ENCODE peak calls at places on chromosomes 4 and X, in seven cellular contexts. One of them, this sample, is unnamed.
A peak's percentile ranks its signal among the peaks of the same experiment; 100 is the strongest.

GRCh38 chr4:135319685-135320084 is 1118.1 kb upstream of the PABPC4L start:
- DNase-seq in Panc1: no peak
- DNase-seq in Caco-2: no peak
- DNase-seq in psoas muscle: no peak
- DNase-seq in fibroblast of lung: no peak
- DNase-seq in neural progenitor cell: peak; percentile 13
- DNase-seq in lower lobe of right lung: no peak
- DNase-seq in this sample: peak; percentile 10

GRCh38 chrX:154019061-154019621 is 561 bp downstream of the IRAK1 start:
- DNase-seq in Caco-2: no peak
- DNase-seq in fibroblast of lung: no peak
- DNase-seq in neural progenitor cell: peak; percentile 23
- DNase-seq in Panc1: no peak
- DNase-seq in lower lobe of right lung: no peak
- DNase-seq in psoas muscle: no peak
- DNase-seq in this sample: no peak

GRCh38 chr4:143357161-143357845 is 20.6 kb downstream of the GAB1 start:
- DNase-seq in fibroblast of lung: no peak
- DNase-seq in lower lobe of right lung: no peak
- DNase-seq in neural progenitor cell: no peak
- DNase-seq in Panc1: no peak
- DNase-seq in psoas muscle: no peak
- DNase-seq in Caco-2: no peak
- DNase-seq in this sample: peak; percentile 88

GRCh38 chr4:15186149-15186548 is 183.9 kb downstream of the CPEB2 start:
- DNase-seq in Caco-2: no peak
- DNase-seq in Panc1: no peak
- DNase-seq in fibroblast of lung: peak; percentile 76
- DNase-seq in psoas muscle: no peak
- DNase-seq in neural progenitor cell: no peak
- DNase-seq in lower lobe of right lung: no peak
- DNase-seq in this sample: no peak

GRCh38 chrX:86421771-86422170 is 273.5 kb downstream of the DACH2 start:
- DNase-seq in Caco-2: no peak
- DNase-seq in Panc1: no peak
- DNase-seq in fibroblast of lung: no peak
- DNase-seq in psoas muscle: no peak
- DNase-seq in lower lobe of right lung: no peak
- DNase-seq in neural progenitor cell: no peak
- DNase-seq in this sample: no peak

GRCh38 chrX:56733459-56734046 is 4.5 kb downstream of the NBDY start:
- DNase-seq in psoas muscle: no peak
- DNase-seq in Caco-2: no peak
- DNase-seq in fibroblast of lung: peak; percentile 13
- DNase-seq in neural progenitor cell: peak; percentile 73
- DNase-seq in Panc1: no peak
- DNase-seq in lower lobe of right lung: no peak
- DNase-seq in this sample: peak; percentile 55

GRCh38 chr4:113952452-113953029 is 26.9 kb downstream of the ARSJ start:
- DNase-seq in psoas muscle: no peak
- DNase-seq in Panc1: no peak
- DNase-seq in neural progenitor cell: peak; percentile 78
- DNase-seq in lower lobe of right lung: no peak
- DNase-seq in Caco-2: peak; percentile 38
- DNase-seq in fibroblast of lung: peak; percentile 54
- DNase-seq in this sample: peak; percentile 50

GRCh38 chr4:128285085-128286023 is 2.3 kb downstream of the PGRMC2 start:
- DNase-seq in neural progenitor cell: no peak
- DNase-seq in Caco-2: no peak
- DNase-seq in fibroblast of lung: peak; percentile 63
- DNase-seq in lower lobe of right lung: no peak
- DNase-seq in psoas muscle: no peak
- DNase-seq in Panc1: no peak
- DNase-seq in this sample: no peak

GRCh38 chr4:40292313-40292759 is 42.8 kb upstream of the CHRNA9 start:
- DNase-seq in psoas muscle: no peak
- DNase-seq in neural progenitor cell: no peak
- DNase-seq in Panc1: no peak
- DNase-seq in Caco-2: no peak
- DNase-seq in lower lobe of right lung: no peak
- DNase-seq in fibroblast of lung: peak; percentile 17
- DNase-seq in this sample: peak; percentile 71

GRCh38 chr4:141417387-141417786 is 196.7 kb downstream of the ZNF330 start:
- DNase-seq in neural progenitor cell: no peak
- DNase-seq in psoas muscle: no peak
- DNase-seq in fibroblast of lung: peak; percentile 76
- DNase-seq in Caco-2: no peak
- DNase-seq in lower lobe of right lung: no peak
- DNase-seq in Panc1: no peak
- DNase-seq in this sample: no peak

GRCh38 chrX:103793541-103793932 is 16.9 kb downstream of the PLP1 start:
- DNase-seq in neural progenitor cell: no peak
- DNase-seq in psoas muscle: no peak
- DNase-seq in lower lobe of right lung: no peak
- DNase-seq in fibroblast of lung: peak; percentile 15
- DNase-seq in Caco-2: no peak
- DNase-seq in Panc1: no peak
- DNase-seq in this sample: no peak

GRCh38 chr4:8048856-8049686 is 109.4 kb upstream of the AFAP1 start:
- DNase-seq in Panc1: no peak
- DNase-seq in Caco-2: no peak
- DNase-seq in neural progenitor cell: peak; percentile 33
- DNase-seq in fibroblast of lung: no peak
- DNase-seq in lower lobe of right lung: no peak
- DNase-seq in psoas muscle: no peak
- DNase-seq in this sample: peak; percentile 32

GRCh38 chr4:8278009-8278395 is 8.4 kb downstream of the HTRA3 start:
- DNase-seq in fibroblast of lung: peak; percentile 34
- DNase-seq in Caco-2: no peak
- DNase-seq in Panc1: no peak
- DNase-seq in neural progenitor cell: no peak
- DNase-seq in psoas muscle: no peak
- DNase-seq in lower lobe of right lung: no peak
- DNase-seq in this sample: no peak

GRCh38 chr4:6989331-6989923 is 53.7 kb upstream of the TADA2B start:
- DNase-seq in Panc1: no peak
- DNase-seq in fibroblast of lung: no peak
- DNase-seq in neural progenitor cell: no peak
- DNase-seq in Caco-2: no peak
- DNase-seq in psoas muscle: no peak
- DNase-seq in lower lobe of right lung: no peak
- DNase-seq in this sample: no peak
- H3K4me3 ChIP-seq in Panc1: no peak overlapping the region
- H3K4me3 ChIP-seq in fibroblast of lung: no peak overlapping the region
- H3K4me3 ChIP-seq in neural progenitor cell: no peak overlapping the region
- H3K4me3 ChIP-seq in Caco-2: no peak overlapping the region
- H3K4me3 ChIP-seq in psoas muscle: peak overlapping the region; percentile 67
- H3K4me3 ChIP-seq in lower lobe of right lung: no peak overlapping the region
- H3K4me3 ChIP-seq in this sample: no peak overlapping the region

GRCh38 chr4:4762909-4763814 is 96.3 kb upstream of the MSX1 start:
- DNase-seq in lower lobe of right lung: no peak
- DNase-seq in fibroblast of lung: peak; percentile 66
- DNase-seq in Panc1: no peak
- DNase-seq in neural progenitor cell: peak; percentile 77
- DNase-seq in psoas muscle: no peak
- DNase-seq in Caco-2: no peak
- DNase-seq in this sample: peak; percentile 85

GRCh38 chr4:4759883-4760282 is 99.6 kb upstream of the MSX1 start:
- DNase-seq in neural progenitor cell: no peak
- DNase-seq in psoas muscle: no peak
- DNase-seq in Panc1: no peak
- DNase-seq in lower lobe of right lung: no peak
- DNase-seq in Caco-2: no peak
- DNase-seq in fibroblast of lung: no peak
- DNase-seq in this sample: no peak

GRCh38 chr4:4759233-4759632 is 100.2 kb upstream of the MSX1 start:
- DNase-seq in Panc1: no peak
- DNase-seq in Caco-2: no peak
- DNase-seq in neural progenitor cell: no peak
- DNase-seq in fibroblast of lung: no peak
- DNase-seq in lower lobe of right lung: no peak
- DNase-seq in psoas muscle: no peak
- DNase-seq in this sample: no peak

GRCh38 chr4:4762300-4762699 is 97.2 kb upstream of the MSX1 start:
- DNase-seq in lower lobe of right lung: no peak
- DNase-seq in neural progenitor cell: no peak
- DNase-seq in psoas muscle: no peak
- DNase-seq in fibroblast of lung: no peak
- DNase-seq in Panc1: no peak
- DNase-seq in Caco-2: no peak
- DNase-seq in this sample: no peak

DNA sequence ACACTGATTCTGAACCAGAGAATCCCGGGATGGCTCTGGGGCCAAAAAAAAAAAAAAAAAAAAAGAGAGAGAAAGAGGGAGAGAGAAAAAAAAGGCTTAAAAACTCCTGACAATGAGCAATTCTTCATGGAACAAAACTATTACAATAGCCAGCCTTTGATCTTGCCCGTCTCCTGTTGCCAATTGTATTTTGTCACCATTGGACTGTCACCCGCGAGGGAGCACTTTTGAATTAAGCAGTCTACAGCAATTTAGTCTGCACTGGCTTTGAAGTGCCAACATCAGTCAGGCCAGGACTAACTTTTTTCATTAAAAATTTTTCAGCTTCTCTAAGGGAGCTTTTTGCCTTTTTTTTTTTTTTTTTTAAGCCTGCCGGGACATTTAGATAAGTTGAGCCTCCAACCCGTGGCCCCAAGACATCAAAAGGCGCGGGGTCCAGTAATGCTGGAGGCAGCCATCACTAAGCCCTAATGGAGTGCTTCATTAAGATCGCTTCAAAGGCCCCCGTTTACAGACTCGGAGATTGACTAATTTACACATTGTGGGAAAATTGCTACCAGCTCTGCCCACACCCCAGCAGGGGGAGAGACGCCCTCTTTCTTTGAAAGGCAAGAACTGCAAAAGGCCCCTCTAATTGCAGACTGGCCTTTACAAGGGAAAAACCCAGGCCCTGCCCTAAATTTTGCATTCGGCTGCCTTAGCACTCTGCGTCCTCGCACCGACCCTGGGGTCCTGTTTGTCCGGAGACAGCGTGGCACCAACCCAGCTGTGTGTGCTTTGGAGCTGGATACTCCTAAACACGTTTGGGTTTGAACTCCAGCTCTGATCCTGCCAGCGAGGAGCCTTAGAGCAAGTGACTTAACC is 98.1 kb upstream of the MSX1 start:
- DNase-seq in psoas muscle: no peak
- DNase-seq in neural progenitor cell: peak; percentile 89
- DNase-seq in fibroblast of lung: no peak
- DNase-seq in lower lobe of right lung: no peak
- DNase-seq in Caco-2: no peak
- DNase-seq in Panc1: no peak
- DNase-seq in this sample: no peak
- TF ChIP-seq CTCF in psoas muscle: no peak
- TF ChIP-seq CTCF in neural progenitor cell: peak; percentile 64
- TF ChIP-seq CTCF in fibroblast of lung: peak; percentile 28
- TF ChIP-seq CTCF in lower lobe of right lung: no peak
- TF ChIP-seq CTCF in Caco-2: peak; percentile 35
- TF ChIP-seq CTCF in Panc1: no peak
- TF ChIP-seq CTCF in this sample: no peak

GRCh38 chrX:72268601-72269365 is 8.3 kb downstream of the RPS4X start:
- DNase-seq in psoas muscle: no peak
- DNase-seq in neural progenitor cell: no peak
- DNase-seq in Caco-2: no peak
- DNase-seq in Panc1: no peak
- DNase-seq in lower lobe of right lung: no peak
- DNase-seq in fibroblast of lung: peak; percentile 69
- DNase-seq in this sample: no peak

GRCh38 chrX:72271091-72271490 is 6.0 kb downstream of the RPS4X start:
- DNase-seq in neural progenitor cell: no peak
- DNase-seq in fibroblast of lung: no peak
- DNase-seq in lower lobe of right lung: no peak
- DNase-seq in psoas muscle: no peak
- DNase-seq in Caco-2: no peak
- DNase-seq in Panc1: no peak
- DNase-seq in this sample: no peak

GRCh38 chrX:72269671-72270251 is 7.3 kb downstream of the RPS4X start:
- DNase-seq in psoas muscle: no peak
- DNase-seq in lower lobe of right lung: no peak
- DNase-seq in fibroblast of lung: peak; percentile 76
- DNase-seq in Caco-2: no peak
- DNase-seq in Panc1: no peak
- DNase-seq in neural progenitor cell: no peak
- DNase-seq in this sample: peak; percentile 33

GRCh38 chrX:72271812-72272211 is 5.2 kb downstream of the RPS4X start:
- DNase-seq in neural progenitor cell: no peak
- DNase-seq in fibroblast of lung: no peak
- DNase-seq in Panc1: no peak
- DNase-seq in lower lobe of right lung: no peak
- DNase-seq in Caco-2: no peak
- DNase-seq in psoas muscle: no peak
- DNase-seq in this sample: peak; percentile 81

DNA sequence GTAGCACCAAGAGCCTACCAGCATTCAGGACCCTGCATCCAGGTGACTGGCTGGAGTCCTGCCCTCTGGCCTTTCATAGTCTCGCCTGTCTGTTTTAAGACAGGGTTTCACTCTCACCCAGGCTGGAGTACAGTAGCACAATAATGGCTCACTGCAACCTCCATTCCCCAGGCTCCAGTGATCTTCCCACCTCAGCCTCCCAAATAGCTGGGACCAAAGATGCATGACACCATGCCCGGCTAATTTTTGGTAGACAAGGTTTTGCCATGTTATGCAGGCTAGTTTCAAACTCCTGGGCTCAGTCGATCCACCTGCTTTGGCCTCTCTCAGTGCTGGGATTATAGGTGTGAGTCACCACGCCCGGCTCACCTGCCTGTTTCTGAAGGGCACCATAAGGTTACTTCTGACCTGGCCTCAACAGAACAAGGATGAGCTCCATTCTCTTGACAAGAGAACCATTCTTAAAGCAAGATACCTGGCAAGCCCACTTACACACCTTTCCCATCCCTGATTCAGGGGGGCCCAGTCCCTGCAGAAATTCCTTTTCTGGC is 6.7 kb downstream of the RPS4X start:
- DNase-seq in psoas muscle: no peak
- DNase-seq in lower lobe of right lung: no peak
- DNase-seq in Panc1: no peak
- DNase-seq in neural progenitor cell: no peak
- DNase-seq in fibroblast of lung: no peak
- DNase-seq in Caco-2: no peak
- DNase-seq in this sample: no peak
- H3K36me3 ChIP-seq in psoas muscle: peaks cover 10% of the 10 kb centered on the region
- H3K36me3 ChIP-seq in lower lobe of right lung: peaks cover 83% of the 10 kb centered on the region
- H3K36me3 ChIP-seq in Panc1: peaks cover 31% of the 10 kb centered on the region
- H3K36me3 ChIP-seq in neural progenitor cell: peaks cover 2% of the 10 kb centered on the region
- H3K36me3 ChIP-seq in fibroblast of lung: peaks cover 27% of the 10 kb centered on the region
- H3K36me3 ChIP-seq in Caco-2: peaks cover 2% of the 10 kb centered on the region
- H3K36me3 ChIP-seq in this sample: peaks cover 9% of the 10 kb centered on the region

DNA sequence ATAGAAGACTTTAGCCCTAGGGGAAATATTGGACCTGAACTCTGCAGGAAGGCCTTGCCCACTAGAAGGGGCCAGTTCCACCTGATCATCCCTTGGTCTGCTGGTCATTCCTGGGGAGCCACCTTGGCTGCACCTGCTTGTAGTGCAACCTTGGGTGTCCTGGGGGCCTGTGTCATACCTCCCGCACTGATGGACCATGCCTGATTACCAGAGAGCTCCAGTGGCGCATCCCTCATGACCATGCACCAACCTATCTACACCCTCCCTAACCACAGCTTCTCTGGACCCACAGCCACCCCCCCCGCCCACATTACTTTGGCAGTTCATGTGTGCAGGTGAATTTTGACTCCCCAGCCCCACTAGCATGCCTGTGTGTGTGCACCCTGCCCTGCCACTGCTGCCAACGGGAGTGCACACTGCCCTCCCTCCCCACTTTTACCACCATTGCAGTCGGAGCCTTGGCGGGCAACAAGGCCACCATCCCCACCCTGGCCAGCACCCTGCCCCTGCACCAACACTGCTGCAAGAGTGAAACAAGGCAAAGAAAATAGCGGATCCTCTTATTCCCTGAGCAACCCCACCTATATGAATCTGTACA is 208.1 kb downstream of the FAM47B start:
- DNase-seq in neural progenitor cell: no peak
- DNase-seq in lower lobe of right lung: no peak
- DNase-seq in fibroblast of lung: no peak
- DNase-seq in Panc1: no peak
- DNase-seq in Caco-2: no peak
- DNase-seq in psoas muscle: no peak
- DNase-seq in this sample: no peak
- H3K4me3 ChIP-seq in neural progenitor cell: no peak overlapping the region
- H3K4me3 ChIP-seq in lower lobe of right lung: no peak overlapping the region
- H3K4me3 ChIP-seq in fibroblast of lung: no peak overlapping the region
- H3K4me3 ChIP-seq in Panc1: no peak overlapping the region
- H3K4me3 ChIP-seq in Caco-2: no peak overlapping the region
- H3K4me3 ChIP-seq in psoas muscle: no peak overlapping the region
- H3K4me3 ChIP-seq in this sample: no peak overlapping the region

This sample was measured in bronchial epithelial cell.